ENCODE peak calls at places on chromosomes 3 and 15, in six cellular contexts. P is endothelial cell, A is fibroblast of lung, S is NCI-H1092 treated with DMSO at 0.1 percent for 48 hours, Y is Right ventricle myocardium superior, W is NCI-H526. J is an unnamed sample.

GRCh38 chr3:41033956-41034519 is 165.3 kb upstream of the CTNNB1 start:
- DNase-seq in P (no peak), A (no peak), S (no peak), Y (no peak), W (no peak), J (no peak)

GRCh38 chr15:91784973-91785709 is 68.4 kb upstream of the SLCO3A1 start:
- DNase-seq in P (no peak), A (no peak), S (no peak), Y (no peak), W (no peak), J (no peak)

GRCh38 chr3:197298858-197299854 is 744 bp upstream of the DLG1 start:
- DNase-seq in P (peak; percentile 46), A (peak; percentile 28), S (peak; percentile 4), Y (peak; percentile 60), W (peak; percentile 87), J (peak; percentile 55)

GRCh38 chr15:89293012-89293411 is 41.6 kb downstream of the POLG start:
- DNase-seq in P (no peak), A (no peak), S (no peak), Y (no peak), W (no peak), J (no peak)

GRCh38 chr3:100777271-100777670 is 68.0 kb downstream of the TFG start:
- DNase-seq in P (no peak), A (peak; percentile 75), S (no peak), Y (no peak), W (no peak), J (no peak)

GRCh38 chr15:95265419-95265997 is 1034.1 kb downstream of the MCTP2 start:
- DNase-seq in P (no peak), A (no peak), S (no peak), Y (no peak), W (no peak), J (no peak)

GRCh38 chr3:119069725-119070124 is 35.1 kb upstream of the IGSF11 start:
- DNase-seq in P (no peak), A (no peak), S (no peak), Y (no peak), W (no peak), J (no peak)

GRCh38 chr15:88834211-88834812 is 31.1 kb downstream of the ACAN start:
- DNase-seq in P (peak; percentile 60), A (peak; percentile 13), S (no peak), Y (peak; percentile 70), W (peak; percentile 37), J (no peak)

GRCh38 chr3:14337828-14338227 is 64.6 kb upstream of the SLC6A6 start:
- DNase-seq in P (no peak), A (no peak), S (no peak), Y (no peak), W (no peak), J (no peak)

J was measured in COR-L47.